ENCODE peak calls at places on chromosomes 2 and 18, in five cellular contexts. One of them, this sample, is unnamed.
A peak's percentile ranks its signal among the peaks of the same experiment; 100 is the strongest.

GRCh38 chr2:214057986-214058385 is 352.9 kb upstream of the VWC2L start:
- DNase-seq in hepatocyte: no peak
- DNase-seq in mammary epithelial cell: no peak
- DNase-seq in right atrium auricular region: no peak
- DNase-seq in colonic mucosa: no peak
- DNase-seq in this sample: no peak

GRCh38 chr2:197079832-197080555 is 153.5 kb upstream of the PGAP1 start:
- DNase-seq in hepatocyte: no peak
- DNase-seq in mammary epithelial cell: no peak
- DNase-seq in right atrium auricular region: no peak
- DNase-seq in colonic mucosa: no peak
- DNase-seq in this sample: peak; percentile 81

GRCh38 chr2:18412980-18413793 is 147.3 kb downstream of the RDH14 start:
- DNase-seq in hepatocyte: no peak
- DNase-seq in mammary epithelial cell: no peak
- DNase-seq in right atrium auricular region: no peak
- DNase-seq in colonic mucosa: no peak
- DNase-seq in this sample: no peak

GRCh38 chr2:99771691-99772333 is 282.0 kb upstream of the REV1 start:
- DNase-seq in hepatocyte: no peak
- DNase-seq in mammary epithelial cell: no peak
- DNase-seq in right atrium auricular region: no peak
- DNase-seq in colonic mucosa: no peak
- DNase-seq in this sample: no peak

GRCh38 chr2:215950009-215950408 is 63.3 kb downstream of the MREG start:
- DNase-seq in hepatocyte: peak; percentile 49
- DNase-seq in mammary epithelial cell: peak; percentile 60
- DNase-seq in right atrium auricular region: no peak
- DNase-seq in colonic mucosa: no peak
- DNase-seq in this sample: no peak

GRCh38 chr18:67600781-67601180 is 84.3 kb upstream of the DSEL start:
- DNase-seq in hepatocyte: no peak
- DNase-seq in mammary epithelial cell: no peak
- DNase-seq in right atrium auricular region: no peak
- DNase-seq in colonic mucosa: no peak
- DNase-seq in this sample: no peak

GRCh38 chr2:207066784-207067460 is 98.8 kb downstream of the KLF7 start:
- DNase-seq in hepatocyte: no peak
- DNase-seq in mammary epithelial cell: no peak
- DNase-seq in right atrium auricular region: no peak
- DNase-seq in colonic mucosa: no peak
- DNase-seq in this sample: no peak

GRCh38 chr2:148814143-148814852 is 60.7 kb upstream of the KIF5C start:
- DNase-seq in hepatocyte: no peak
- DNase-seq in mammary epithelial cell: no peak
- DNase-seq in right atrium auricular region: no peak
- DNase-seq in colonic mucosa: peak; percentile 51
- DNase-seq in this sample: no peak

GRCh38 chr18:41096504-41096903 is 858.5 kb upstream of the PIK3C3 start:
- DNase-seq in hepatocyte: peak; percentile 14
- DNase-seq in mammary epithelial cell: peak; percentile 35
- DNase-seq in right atrium auricular region: no peak
- DNase-seq in colonic mucosa: no peak
- DNase-seq in this sample: peak; percentile 1

DNA sequence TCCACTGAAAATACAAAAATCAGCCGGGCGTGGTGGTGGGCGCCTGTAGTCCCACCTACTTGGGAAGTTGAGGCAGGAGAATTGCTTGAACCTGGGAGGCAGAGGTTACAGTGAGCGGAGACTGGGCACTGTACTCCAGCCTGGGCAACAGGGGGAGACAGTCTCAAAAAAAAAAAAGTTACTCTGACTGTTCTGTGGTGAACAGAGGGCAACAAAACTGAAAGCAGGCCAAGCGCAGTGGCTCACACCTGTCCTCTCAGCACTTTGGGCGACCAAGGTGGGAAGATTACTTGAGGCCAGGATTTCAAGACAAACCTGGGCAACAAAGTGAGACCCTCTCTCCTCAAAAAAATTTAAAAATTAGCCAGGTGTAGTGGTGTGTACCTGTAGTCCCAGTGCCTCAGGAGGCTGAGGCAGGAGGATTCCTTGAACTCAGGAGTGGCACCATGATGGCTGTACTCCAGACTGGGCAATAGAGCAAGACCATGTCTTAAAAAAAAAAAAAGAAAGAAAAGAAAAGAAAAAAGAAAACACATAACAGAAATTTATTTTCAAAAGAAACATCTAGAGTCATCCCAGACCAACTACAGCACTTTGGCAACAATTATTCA is 13.6 kb upstream of the RTN4 start:
- DNase-seq in hepatocyte: no peak
- DNase-seq in mammary epithelial cell: no peak
- DNase-seq in right atrium auricular region: no peak
- DNase-seq in colonic mucosa: no peak
- DNase-seq in this sample: no peak
- TF ChIP-seq CTCF in hepatocyte: no peak
- TF ChIP-seq CTCF in mammary epithelial cell: no peak
- TF ChIP-seq CTCF in right atrium auricular region: no peak
- TF ChIP-seq CTCF in colonic mucosa: no peak
- TF ChIP-seq CTCF in this sample: no peak

DNA sequence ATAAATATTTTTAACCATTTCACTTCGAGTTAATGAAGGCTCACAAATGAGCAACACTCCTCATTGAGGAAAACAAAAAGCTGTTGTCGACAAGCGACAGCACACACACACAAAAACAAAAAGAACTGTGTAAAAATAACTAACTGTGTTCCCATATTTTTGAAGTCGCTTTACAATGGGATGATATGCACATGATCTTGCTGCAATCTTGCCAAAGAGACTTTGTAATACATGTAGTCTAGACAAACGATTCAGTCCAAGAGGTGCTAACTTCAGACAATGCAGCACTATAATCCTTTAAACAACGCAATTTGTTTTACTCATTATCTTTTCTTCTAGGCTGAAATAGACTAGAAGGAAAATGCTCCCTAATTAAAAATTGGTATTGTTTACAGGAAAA is 7.2 kb upstream of the USP34 start:
- DNase-seq in hepatocyte: no peak
- DNase-seq in mammary epithelial cell: no peak
- DNase-seq in right atrium auricular region: no peak
- DNase-seq in colonic mucosa: no peak
- DNase-seq in this sample: no peak
- H3K36me3 ChIP-seq in hepatocyte: peaks cover 3% of the 10 kb centered on the region
- H3K36me3 ChIP-seq in mammary epithelial cell: peaks cover 27% of the 10 kb centered on the region
- H3K36me3 ChIP-seq in right atrium auricular region: peaks cover 56% of the 10 kb centered on the region
- H3K36me3 ChIP-seq in colonic mucosa: peaks cover 4% of the 10 kb centered on the region
- H3K36me3 ChIP-seq in this sample: peaks cover 23% of the 10 kb centered on the region

GRCh38 chr18:46767217-46767616 is 10.4 kb upstream of the ST8SIA5 start:
- DNase-seq in hepatocyte: no peak
- DNase-seq in mammary epithelial cell: no peak
- DNase-seq in right atrium auricular region: no peak
- DNase-seq in colonic mucosa: no peak
- DNase-seq in this sample: no peak

GRCh38 chr18:46771141-46771540 is 14.3 kb upstream of the ST8SIA5 start:
- DNase-seq in hepatocyte: no peak
- DNase-seq in mammary epithelial cell: no peak
- DNase-seq in right atrium auricular region: no peak
- DNase-seq in colonic mucosa: no peak
- DNase-seq in this sample: no peak

GRCh38 chr18:46768166-46768921 is 11.5 kb upstream of the ST8SIA5 start:
- DNase-seq in hepatocyte: no peak
- DNase-seq in mammary epithelial cell: no peak
- DNase-seq in right atrium auricular region: no peak
- DNase-seq in colonic mucosa: no peak
- DNase-seq in this sample: no peak

GRCh38 chr18:46770708-46771107 is 13.9 kb upstream of the ST8SIA5 start:
- DNase-seq in hepatocyte: no peak
- DNase-seq in mammary epithelial cell: no peak
- DNase-seq in right atrium auricular region: no peak
- DNase-seq in colonic mucosa: no peak
- DNase-seq in this sample: no peak

GRCh38 chr18:46772396-46772795 is 15.5 kb upstream of the ST8SIA5 start:
- DNase-seq in hepatocyte: no peak
- DNase-seq in mammary epithelial cell: no peak
- DNase-seq in right atrium auricular region: no peak
- DNase-seq in colonic mucosa: no peak
- DNase-seq in this sample: no peak
- TF ChIP-seq CTCF in hepatocyte: no peak
- TF ChIP-seq CTCF in mammary epithelial cell: no peak
- TF ChIP-seq CTCF in right atrium auricular region: no peak
- TF ChIP-seq CTCF in colonic mucosa: no peak
- TF ChIP-seq CTCF in this sample: no peak

GRCh38 chr2:175630319-175631246 is 371.5 kb downstream of the LNPK start:
- DNase-seq in hepatocyte: peak; percentile 58
- DNase-seq in mammary epithelial cell: peak; percentile 15
- DNase-seq in right atrium auricular region: no peak
- DNase-seq in colonic mucosa: peak; percentile 48
- DNase-seq in this sample: no peak
- H3K36me3 ChIP-seq in hepatocyte: no peaks in the 10 kb centered on the region
- H3K36me3 ChIP-seq in mammary epithelial cell: no peaks in the 10 kb centered on the region
- H3K36me3 ChIP-seq in right atrium auricular region: no peaks in the 10 kb centered on the region
- H3K36me3 ChIP-seq in colonic mucosa: no peaks in the 10 kb centered on the region
- H3K36me3 ChIP-seq in this sample: no peaks in the 10 kb centered on the region

GRCh38 chr2:105274046-105274445 is 32.5 kb downstream of the GPR45 start:
- DNase-seq in hepatocyte: no peak
- DNase-seq in mammary epithelial cell: no peak
- DNase-seq in right atrium auricular region: no peak
- DNase-seq in colonic mucosa: no peak
- DNase-seq in this sample: no peak
- TF ChIP-seq CTCF in hepatocyte: no peak
- TF ChIP-seq CTCF in mammary epithelial cell: no peak
- TF ChIP-seq CTCF in right atrium auricular region: no peak
- TF ChIP-seq CTCF in colonic mucosa: no peak
- TF ChIP-seq CTCF in this sample: no peak

This sample was measured in BE2C.